ENCODE peak calls at places on chromosomes 13 and 19, in seven cellular contexts. H is lung; J is mesendoderm; S is CD8-positive, alpha-beta memory T cell; I is fibroblast of lung; X is GM06990; G is Caco-2. A is an unnamed sample. For H3K27me3, the result is how much of the 10 kb centered on the place peaks cover.

GRCh38 chr13:23741879-23742510 is 147.2 kb downstream of the MIPEP start:
- DNase-seq in J (peak), S (no peak), I (no peak), H (no peak), X (no peak), G (peak), A (peak)

GRCh38 chr19:30071871-30072270 is 129.8 kb downstream of the URI1 start:
- DNase-seq in S (no peak), I (no peak), J (no peak), X (no peak), G (no peak), H (no peak), A (peak)

GRCh38 chr13:28819046-28819747 is 942 bp upstream of the MTUS2 start:
- DNase-seq in X (peak), I (peak), S (no peak), H (no peak), J (peak), G (peak), A (peak)

GRCh38 chr19:58563034-58563573 is 4.7 kb upstream of the UBE2M start:
- DNase-seq in H (no peak), I (no peak), S (no peak), J (no peak), X (no peak), G (peak), A (peak)

GRCh38 chr13:38979891-38980627 is 10.6 kb downstream of the STOML3 start:
- DNase-seq in J (no peak), I (peak), H (no peak), S (no peak), X (no peak), G (no peak), A (peak)

GRCh38 chr19:32406161-32407003 is 812 bp downstream of the DPY19L3 start:
- DNase-seq in H (no peak), G (no peak), X (no peak), S (no peak), I (no peak), J (no peak), A (no peak)

GRCh38 chr13:49932066-49932465 is 4.1 kb downstream of the SPRYD7 start:
- DNase-seq in S (no peak), H (no peak), I (no peak), G (no peak), J (no peak), X (no peak), A (no peak)

GRCh38 chr13:57874530-57874929 is 243.0 kb downstream of the PCDH17 start:
- DNase-seq in S (no peak), G (no peak), J (peak), I (no peak), X (no peak), H (no peak), A (no peak)

GRCh38 chr19:23778566-23778965 is 19.9 kb upstream of the ZNF681 start:
- DNase-seq in X (no peak), J (no peak), H (peak), G (no peak), I (no peak), S (no peak), A (no peak)

GRCh38 chr13:112908342-112908741 is 60.7 kb upstream of the MCF2L start:
- DNase-seq in I (no peak), G (no peak), H (no peak), X (no peak), S (no peak), J (no peak), A (no peak)

GRCh38 chr19:8481191-8481590 is 21.2 kb downstream of the PRAM1 start:
- DNase-seq in I (no peak), G (no peak), X (no peak), J (no peak), S (no peak), H (no peak), A (no peak)

GRCh38 chr13:21020581-21020980 is 40.8 kb downstream of the LATS2 start:
- DNase-seq in H (no peak), G (no peak), I (no peak), X (no peak), J (no peak), S (no peak), A (no peak)

GRCh38 chr13:24905242-24905641 is 141.3 kb downstream of the RNF17 start:
- DNase-seq in X (no peak), J (no peak), S (no peak), I (peak), H (no peak), G (no peak), A (no peak)

GRCh38 chr13:80975903-80976302 is 635.0 kb upstream of the SPRY2 start:
- DNase-seq in X (no peak), H (no peak), S (no peak), G (no peak), I (no peak), J (no peak), A (no peak)

GRCh38 chr13:87903568-87903967 is 232.4 kb downstream of the SLITRK5 start:
- DNase-seq in S (no peak), J (no peak), I (peak), X (no peak), G (no peak), H (no peak), A (no peak)
- H3K4me3 ChIP-seq in S (no peak), J (no peak), I (no peak), X (no peak), G (no peak), H (no peak), A (no peak)

GRCh38 chr19:17627921-17628320 is 60.2 kb downstream of the UNC13A start:
- DNase-seq in X (no peak), G (no peak), H (no peak), S (peak), J (no peak), I (no peak), A (no peak)

GRCh38 chr19:17625043-17625442 is 63.1 kb downstream of the UNC13A start:
- DNase-seq in I (no peak), X (no peak), H (no peak), S (no peak), J (no peak), G (no peak), A (no peak)

GRCh38 chr19:17625980-17626379 is 62.2 kb downstream of the UNC13A start:
- DNase-seq in X (no peak), J (no peak), S (no peak), G (no peak), I (no peak), H (no peak), A (no peak)

GRCh38 chr19:17626456-17626855 is 61.7 kb downstream of the UNC13A start:
- DNase-seq in J (no peak), S (peak), G (no peak), X (no peak), H (no peak), I (no peak), A (no peak)

GRCh38 chr19:17627161-17627560 is 61.0 kb downstream of the UNC13A start:
- DNase-seq in J (no peak), I (no peak), S (no peak), H (no peak), G (no peak), X (no peak), A (no peak)
- H3K27me3 ChIP-seq in J (under half), I (under half), S (under half), H (under half), G (under half), X (under half), A (under half)

DNA sequence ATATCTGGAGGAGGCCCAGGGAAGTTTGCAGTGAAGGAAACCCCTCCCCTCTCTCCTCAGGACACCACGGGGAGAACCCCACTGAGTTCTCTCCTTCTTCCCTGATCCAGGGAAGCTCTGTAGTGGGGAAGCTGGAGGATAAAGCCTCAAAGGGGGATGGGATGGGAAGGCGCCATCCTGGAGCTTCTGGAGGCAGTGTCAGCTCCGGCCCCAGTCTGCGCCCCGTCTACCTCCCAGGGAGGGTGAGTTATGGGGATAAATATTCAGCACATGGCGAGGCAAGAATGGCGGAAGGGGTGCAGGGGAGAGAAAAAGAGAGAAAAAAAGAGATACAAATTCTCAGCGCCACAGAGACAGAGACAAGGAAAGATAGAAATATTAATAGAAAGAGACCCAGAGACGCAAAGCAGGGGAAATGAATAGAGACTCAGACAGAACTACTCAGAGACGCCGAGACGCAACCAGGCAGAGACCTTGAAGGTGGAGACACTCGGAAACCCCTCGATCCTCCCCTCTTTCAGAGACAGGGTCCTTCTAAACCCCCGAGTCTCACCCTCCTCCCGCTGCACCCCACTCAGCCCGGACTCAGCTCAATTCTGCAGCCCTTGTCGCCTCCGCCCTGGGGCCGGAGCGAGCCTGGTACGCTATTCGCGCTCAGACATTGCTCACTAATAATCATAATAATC is 23.6 kb downstream of the OLFM2 start:
- DNase-seq in S (no peak), G (no peak), I (no peak), J (no peak), X (no peak), H (no peak), A (peak)
- H3K4me3 ChIP-seq in S (no peak), G (no peak), I (no peak), J (peak), X (no peak), H (no peak), A (peak)

DNA sequence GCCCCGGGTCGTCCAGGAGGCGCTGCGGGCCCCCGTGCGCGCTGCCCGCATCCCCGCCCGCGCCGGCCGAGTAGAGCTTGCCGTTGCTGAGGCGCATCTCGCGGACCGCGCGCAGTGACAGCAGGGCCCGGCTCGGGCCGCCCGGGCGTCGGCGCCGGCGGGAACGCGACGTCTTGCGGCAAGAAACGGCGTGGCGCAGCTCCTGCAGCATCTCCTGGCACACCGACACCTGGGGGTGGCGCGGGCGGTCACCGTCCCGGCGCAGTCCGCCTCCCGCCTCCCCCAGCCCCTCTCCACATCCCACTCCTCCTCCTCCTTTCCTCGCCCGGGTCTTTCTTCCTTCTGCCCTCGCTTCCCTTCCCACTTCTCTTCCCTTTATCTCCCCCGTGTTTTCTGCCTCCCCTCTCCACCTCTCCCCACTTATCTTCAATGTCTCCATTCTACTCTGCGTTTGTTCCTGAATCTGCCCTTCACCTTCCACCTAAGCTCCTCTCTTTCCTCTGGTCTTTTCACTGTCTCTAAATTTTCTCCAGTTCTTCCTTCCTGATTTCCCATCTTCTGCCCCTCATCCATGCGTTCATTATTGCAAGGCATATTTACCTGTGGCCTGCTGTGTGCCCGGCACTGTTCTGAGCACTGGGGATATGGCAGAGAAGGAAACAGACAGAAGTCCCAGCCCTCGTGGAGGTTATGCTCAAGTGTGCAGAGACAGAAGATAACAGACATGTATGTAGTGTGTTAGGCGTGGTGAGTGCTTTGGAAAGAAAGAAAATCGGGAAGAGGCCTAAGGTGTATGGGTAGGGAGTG is 5.2 kb upstream of the ATP1A3 start:
- DNase-seq in J (peak), S (no peak), G (no peak), I (no peak), H (no peak), X (no peak), A (peak)
- H3K27me3 ChIP-seq in J (under half), S (half or more), G (under half), I (under half), H (under half), X (under half), A (half or more)

GRCh38 chr19:7351861-7352260 is 3.1 kb downstream of the ARHGEF18 start:
- DNase-seq in H (no peak), I (no peak), X (no peak), J (no peak), S (no peak), G (no peak), A (no peak)

GRCh38 chr19:7346488-7346971 is 2.2 kb upstream of the ARHGEF18 start:
- DNase-seq in G (no peak), H (no peak), S (no peak), X (peak), J (no peak), I (no peak), A (no peak)

GRCh38 chr19:7349231-7349591 is 474 bp downstream of the ARHGEF18 start:
- DNase-seq in I (no peak), H (no peak), J (no peak), S (no peak), G (no peak), X (no peak), A (no peak)

GRCh38 chr19:7348587-7349230 is at the start of gene ARHGEF18:
- DNase-seq in J (no peak), H (peak), I (no peak), S (peak), X (peak), G (no peak), A (no peak)

DNA sequence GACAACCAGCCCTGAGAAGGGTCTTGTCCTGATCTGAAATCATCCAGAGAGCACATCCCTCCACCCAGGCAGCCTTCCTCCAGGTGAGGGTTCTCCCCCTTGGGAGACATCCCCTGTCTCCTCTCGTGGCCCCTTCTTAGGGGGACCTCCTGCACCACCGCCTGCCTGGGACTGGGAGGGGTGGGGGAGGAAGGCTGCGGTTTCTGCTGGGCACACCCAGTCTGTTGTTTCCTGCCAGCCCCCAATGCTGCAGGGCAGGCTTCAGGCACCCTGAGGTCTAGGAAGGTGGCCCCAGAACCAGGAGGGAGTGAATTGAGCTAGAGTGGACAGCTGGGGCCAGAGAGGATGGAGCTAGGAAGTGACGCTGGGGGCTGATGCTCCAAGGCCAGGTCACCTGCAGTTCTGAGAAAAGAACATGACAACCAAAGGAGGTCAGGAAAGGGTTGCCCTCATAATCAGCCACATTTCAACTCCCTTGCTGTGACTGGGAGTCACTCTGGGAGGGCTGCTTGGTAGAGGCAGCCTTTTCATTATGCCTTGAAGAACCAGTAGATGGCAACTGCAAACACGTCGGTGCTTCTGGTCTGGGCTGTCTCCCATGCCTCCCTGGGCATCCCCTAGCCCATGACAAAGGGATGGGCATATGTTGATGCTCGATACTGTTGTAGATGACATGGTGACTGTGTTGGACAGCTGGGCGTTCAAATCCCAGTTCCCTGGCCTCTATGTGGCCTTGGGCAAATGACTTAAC is 1.4 kb downstream of the ARHGEF18 start:
- DNase-seq in I (no peak), H (no peak), S (peak), J (no peak), G (no peak), X (peak), A (no peak)
- H3K4me3 ChIP-seq in I (no peak), H (no peak), S (peak), J (no peak), G (no peak), X (peak), A (no peak)

GRCh38 chr19:14974488-14974887 is 5.2 kb downstream of the SLC1A6 start:
- DNase-seq in S (no peak), G (no peak), H (no peak), J (no peak), X (no peak), I (no peak), A (no peak)

GRCh38 chr19:14979136-14979497 is 547 bp downstream of the SLC1A6 start:
- DNase-seq in J (peak), G (no peak), S (no peak), X (no peak), I (no peak), H (no peak), A (no peak)

GRCh38 chr19:14979498-14980255 is at the start of gene SLC1A6:
- DNase-seq in H (no peak), G (no peak), J (peak), X (no peak), S (no peak), I (no peak), A (peak)

GRCh38 chr19:14978377-14978776 is 1.3 kb downstream of the SLC1A6 start:
- DNase-seq in I (no peak), X (no peak), J (no peak), S (no peak), G (no peak), H (no peak), A (no peak)

DNA sequence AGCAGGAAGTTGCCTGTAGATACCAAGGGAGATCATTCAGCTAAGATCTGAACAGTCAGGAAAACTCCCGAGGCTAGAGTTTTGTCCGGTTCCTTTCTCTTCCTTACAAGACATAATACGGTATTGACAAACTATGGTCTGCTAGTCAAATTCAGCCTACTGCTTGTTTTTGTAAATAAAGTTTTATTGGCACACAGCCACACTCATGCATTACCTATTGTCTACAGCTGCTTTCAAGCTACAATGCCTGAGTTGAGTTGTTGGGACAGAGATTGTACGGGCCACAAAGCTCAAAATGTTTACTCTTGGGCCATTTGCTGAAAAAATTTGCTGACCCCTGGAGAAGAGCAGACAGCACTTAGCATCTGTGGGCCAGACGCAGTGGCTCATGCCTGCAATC is 2.5 kb downstream of the SLC1A6 start:
- DNase-seq in S (no peak), G (no peak), I (no peak), J (no peak), X (no peak), H (no peak), A (no peak)
- H3K27me3 ChIP-seq in S (under half), G (under half), I (under half), J (under half), X (under half), H (under half), A (under half)

GRCh38 chr13:52845766-52846566 is 2.5 kb downstream of the PCDH8 start:
- DNase-seq in J (peak), G (no peak), I (peak), H (no peak), X (peak), S (no peak), A (peak)
- H3K4me3 ChIP-seq in J (no peak), G (no peak), I (no peak), H (no peak), X (no peak), S (no peak), A (peak)

GRCh38 chr19:12751635-12752034 is at the start of gene BEST2:
- DNase-seq in S (no peak), H (no peak), X (no peak), I (no peak), J (no peak), G (no peak), A (peak)
- H3K27me3 ChIP-seq in S (under half), H (under half), X (under half), I (under half), J (under half), G (under half), A (under half)

DNA sequence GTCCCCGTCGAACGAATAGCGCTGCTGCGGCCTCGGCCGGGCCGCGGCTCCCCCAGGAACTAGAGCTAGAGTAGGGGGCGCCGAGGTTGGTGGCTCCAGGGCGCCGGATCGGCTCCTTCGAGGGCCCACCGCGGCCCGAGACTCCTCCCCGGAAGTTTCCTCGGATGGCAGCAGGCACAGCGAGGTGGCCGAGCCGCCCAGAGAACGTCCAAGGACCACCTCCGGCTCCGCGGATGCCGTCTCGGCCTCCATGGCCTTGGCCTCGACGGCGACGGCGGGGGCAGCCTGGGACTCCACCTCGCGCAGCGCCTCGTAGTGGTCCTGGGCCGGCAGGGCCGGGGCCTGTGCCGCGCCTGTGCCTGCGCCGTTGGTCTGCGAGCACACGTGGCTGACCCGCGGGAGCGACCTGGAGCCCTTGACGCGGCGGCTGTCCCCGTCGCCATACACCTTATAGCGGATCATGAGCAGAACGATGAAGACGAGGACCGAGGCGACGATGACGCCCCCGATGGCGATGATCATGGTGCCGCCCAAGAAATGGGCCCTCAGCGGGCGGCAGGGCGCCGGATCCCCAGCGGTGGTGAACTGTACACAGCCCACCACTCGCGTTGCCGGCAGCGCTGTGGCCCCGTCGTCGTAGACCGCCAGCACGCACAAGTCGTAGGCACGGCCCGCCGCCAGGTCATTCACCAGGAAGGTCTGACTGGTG is 11.8 kb downstream of the IFNL1 start:
- DNase-seq in G (peak), X (no peak), J (peak), I (no peak), H (no peak), S (peak), A (peak)
- H3K4me3 ChIP-seq in G (peak), X (no peak), J (peak), I (no peak), H (no peak), S (no peak), A (peak)

GRCh38 chr19:35487821-35488220 is 2.4 kb downstream of the KRTDAP start:
- DNase-seq in G (no peak), J (no peak), H (no peak), X (no peak), I (no peak), S (no peak), A (no peak)
- H3K27me3 ChIP-seq in G (under half), J (under half), H (under half), X (under half), I (under half), S (under half), A (under half)